ENCODE peak calls at places on chromosomes 4 and X, in five cellular contexts. E is heart left ventricle, Y is astrocyte of the spinal cord, R is breast epithelium, H is left ventricle myocardium inferior. A is an unnamed sample.

GRCh38 chr4:108881190-108881589 is 118.3 kb upstream of the ETNPPL start:
- DNase-seq in Y (peak; percentile 69), H (no peak), R (no peak), E (no peak), A (no peak)

GRCh38 chr4:189053621-189054020 is 887.1 kb upstream of the FRG1 start:
- DNase-seq in E (no peak), Y (no peak), R (no peak), H (no peak), A (no peak)

GRCh38 chr4:141352775-141353544 is 132.3 kb downstream of the ZNF330 start:
- DNase-seq in E (no peak), H (no peak), R (no peak), Y (peak; percentile 77), A (no peak)

GRCh38 chr4:171714791-171715454 is 98.3 kb upstream of the GALNTL6 start:
- DNase-seq in H (no peak), R (no peak), Y (no peak), E (no peak), A (no peak)

GRCh38 chr4:52106142-52106541 is 55.0 kb downstream of the SPATA18 start:
- DNase-seq in E (no peak), Y (no peak), H (no peak), R (no peak), A (no peak)

GRCh38 chrX:51802917-51803688 is 59.9 kb downstream of the GSPT2 start:
- DNase-seq in E (peak; percentile 31), R (no peak), H (peak; percentile 22), Y (peak; percentile 62), A (no peak)

GRCh38 chrX:49204709-49205108 is 4.7 kb upstream of the SYP start:
- DNase-seq in Y (no peak), E (no peak), R (no peak), H (no peak), A (no peak)

GRCh38 chr4:4789462-4789861 is 70.0 kb upstream of the MSX1 start:
- DNase-seq in Y (no peak), E (no peak), R (no peak), H (no peak), A (no peak)

GRCh38 chrX:153561337-153561736 is 37.6 kb downstream of the CCNQ start:
- DNase-seq in Y (no peak), E (no peak), R (no peak), H (no peak), A (no peak)

GRCh38 chr4:46250997-46251396 is 127.1 kb upstream of the GABRG1 start:
- DNase-seq in H (no peak), E (no peak), R (no peak), Y (no peak), A (no peak)

GRCh38 chrX:135521405-135522131 is 1.1 kb downstream of the INTS6L start:
- DNase-seq in R (peak; percentile 82), H (peak; percentile 83), E (peak; percentile 87), Y (peak; percentile 89), A (peak; percentile 86)

GRCh38 chrX:40150503-40150902 is 52.7 kb upstream of the BCOR start:
- DNase-seq in E (no peak), H (no peak), Y (no peak), R (no peak), A (no peak)

GRCh38 chrX:68697465-68698125 is 50.1 kb downstream of the STARD8 start:
- DNase-seq in R (no peak), E (no peak), H (no peak), Y (no peak), A (no peak)

GRCh38 chrX:67781132-67781531 is 237.3 kb downstream of the AR start:
- DNase-seq in Y (no peak), H (no peak), E (peak; percentile 18), R (no peak), A (no peak)

GRCh38 chr4:176400816-176401461 is 81.2 kb downstream of the SPCS3 start:
- DNase-seq in H (no peak), Y (peak; percentile 83), E (no peak), R (no peak), A (no peak)

GRCh38 chr4:140078366-140078765 is 75.6 kb downstream of the MAML3 start:
- DNase-seq in E (peak; percentile 57), Y (peak; percentile 65), R (no peak), H (peak; percentile 36), A (no peak)

GRCh38 chr4:103100691-103101090 is 1.1 kb upstream of the BDH2 start:
- DNase-seq in R (no peak), Y (no peak), E (no peak), H (no peak), A (no peak)

GRCh38 chr4:185889566-185889965 is 77.6 kb upstream of the SORBS2 start:
- DNase-seq in H (no peak), R (no peak), E (no peak), Y (no peak), A (no peak)

GRCh38 chr4:165716472-165716871 is 156.6 kb upstream of the TLL1 start:
- DNase-seq in E (peak; percentile 25), Y (no peak), H (no peak), R (no peak), A (no peak)